ENCODE peak calls at places on chromosomes 12 and 14, in five cellular contexts. E, I, A, U and P are unnamed samples.

GRCh38 chr12:60195483-60195882 is 599.7 kb downstream of the SLC16A7 start:
- DNase-seq in E (no peak), I (no peak), A (no peak), U (no peak), P (no peak)

GRCh38 chr14:71783101-71783500 is 149.1 kb upstream of the RGS6 start:
- DNase-seq in E (no peak), I (no peak), A (no peak), U (no peak), P (no peak)

GRCh38 chr12:94805749-94806148 is 155.4 kb upstream of the TMCC3 start:
- DNase-seq in E (no peak), I (no peak), A (no peak), U (peak), P (peak)

GRCh38 chr12:71426648-71427047 is 12.9 kb upstream of the LGR5 start:
- DNase-seq in E (no peak), I (no peak), A (no peak), U (no peak), P (no peak)

GRCh38 chr12:103912069-103912468 is 18.1 kb upstream of the HSP90B1 start:
- DNase-seq in E (no peak), I (no peak), A (no peak), U (no peak), P (no peak)

GRCh38 chr14:102935756-102936155 is 13.3 kb downstream of the AMN start:
- DNase-seq in E (no peak), I (no peak), A (no peak), U (no peak), P (no peak)

GRCh38 chr14:51931308-51931707 is 58.0 kb upstream of the RTRAF start:
- DNase-seq in E (no peak), I (no peak), A (no peak), U (no peak), P (no peak)

GRCh38 chr14:77126074-77126325 is 15.6 kb downstream of the ZDHHC22 start:
- DNase-seq in E (no peak), I (no peak), A (no peak), U (no peak), P (no peak)